ENCODE peak calls at places on chromosomes 5 and 9, in eight cellular contexts. K is A172; D is NCI-H774; H is mammary epithelial cell; B is D721Med; N is T-helper 2 cell; G is HFFc6; L is stimulated activated CD4-positive, alpha-beta T cell treated with anti-CD3 and anti-CD28 coated beads, Interleukin-4, amount 100 ng/mL, for 48 hours. A is an unnamed sample.

GRCh38 chr5:141100243-141100805 is at the start of gene PCDHB3:
- DNase-seq in K (peak), D (no peak), H (peak), B (no peak), N (no peak), G (peak), L (peak), A (no peak)

GRCh38 chr5:83145241-83145640 is 67.9 kb downstream of the XRCC4 start:
- DNase-seq in K (no peak), D (no peak), H (peak), B (no peak), N (no peak), G (no peak), L (no peak), A (no peak)

GRCh38 chr5:61362796-61363364 is 30.8 kb downstream of the ZSWIM6 start:
- DNase-seq in K (no peak), D (no peak), H (no peak), B (no peak), N (no peak), G (peak), L (no peak), A (no peak)

GRCh38 chr5:154520861-154521453 is 42.9 kb upstream of the HAND1 start:
- DNase-seq in K (peak), D (peak), H (no peak), B (peak), N (no peak), G (no peak), L (no peak), A (peak)

GRCh38 chr5:81420039-81420667 is 26.2 kb upstream of the ACOT12 start:
- DNase-seq in K (peak), D (no peak), H (peak), B (no peak), N (no peak), G (peak), L (peak), A (peak)

GRCh38 chr9:124010665-124011321 is 775 bp upstream of the LHX2 start:
- DNase-seq in K (peak), D (peak), H (no peak), B (no peak), N (no peak), G (no peak), L (no peak), A (peak)

GRCh38 chr5:102595332-102595731 is 96.5 kb upstream of the SLCO6A1 start:
- DNase-seq in K (no peak), D (no peak), H (peak), B (no peak), N (no peak), G (no peak), L (no peak), A (peak)

GRCh38 chr9:89542461-89543021 is 44.6 kb upstream of the SEMA4D start:
- DNase-seq in K (no peak), D (no peak), H (peak), B (no peak), N (no peak), G (no peak), L (no peak), A (no peak)

GRCh38 chr5:159463590-159464321 is 133.5 kb upstream of the IL12B start:
- DNase-seq in K (peak), D (no peak), H (no peak), B (no peak), N (no peak), G (no peak), L (no peak), A (peak)

GRCh38 chr5:138226917-138227316 is 13.8 kb upstream of the CDC23 start:
- DNase-seq in K (no peak), D (no peak), H (no peak), B (no peak), N (no peak), G (no peak), L (no peak), A (no peak)

GRCh38 chr9:114504341-114505186 is 709 bp downstream of the WHRN start:
- DNase-seq in K (no peak), D (no peak), H (peak), B (peak), N (no peak), G (no peak), L (peak), A (peak)

GRCh38 chr5:148033138-148033537 is 30.6 kb upstream of the SPINK5 start:
- DNase-seq in K (no peak), D (no peak), H (peak), B (no peak), N (no peak), G (no peak), L (no peak), A (peak)

GRCh38 chr5:157562111-157562581 is 13.4 kb downstream of the ADAM19 start:
- DNase-seq in K (no peak), D (no peak), H (no peak), B (no peak), N (no peak), G (no peak), L (no peak), A (no peak)